ENCODE peak calls at places on chromosomes 7 and 10, in ten cellular contexts. E is CD4-positive, alpha-beta T cell; Z is CD8-positive, alpha-beta T cell; B is cardiac muscle cell; I is A549; H is uterus; F is transverse colon; L is OCI-LY7; J is HCT116; T is H1. K is an unnamed sample.

GRCh38 chr7:52168085-52168484 is 851.5 kb upstream of the COBL start:
- DNase-seq in H (no peak), I (peak), F (no peak), J (no peak), B (no peak), L (peak), E (no peak), Z (no peak), T (peak), K (no peak)

GRCh38 chr10:132451506-132452215 is 54.7 kb downstream of the PWWP2B start:
- DNase-seq in E (no peak), L (no peak), T (no peak), B (no peak), F (peak), J (no peak), Z (no peak), H (peak), I (no peak), K (no peak)

GRCh38 chr10:13741438-13741837 is 154.7 kb downstream of the PRPF18 start:
- DNase-seq in H (no peak), B (no peak), J (no peak), T (no peak), E (no peak), F (no peak), Z (no peak), L (no peak), I (no peak), K (no peak)

GRCh38 chr10:95211606-95212279 is 17.7 kb downstream of the ACSM6 start:
- DNase-seq in F (no peak), Z (no peak), I (no peak), H (no peak), L (no peak), E (no peak), B (no peak), J (no peak), T (no peak), K (no peak)

GRCh38 chr10:34235164-34235832 is 579.8 kb downstream of the PARD3 start:
- DNase-seq in L (no peak), T (no peak), B (no peak), J (no peak), I (no peak), E (no peak), Z (no peak), H (no peak), F (no peak), K (no peak)

GRCh38 chr7:10225265-10225664 is 748.4 kb upstream of the PHF14 start:
- DNase-seq in B (no peak), H (no peak), Z (no peak), L (no peak), F (no peak), J (no peak), I (no peak), T (no peak), E (no peak), K (no peak)

GRCh38 chr7:92611735-92612134 is 21.5 kb upstream of the FAM133B start:
- DNase-seq in B (no peak), F (no peak), L (peak), T (no peak), I (no peak), E (no peak), H (no peak), J (no peak), Z (no peak), K (no peak)

GRCh38 chr10:129031233-129032150 is 435.5 kb upstream of the MGMT start:
- DNase-seq in Z (no peak), B (peak), J (no peak), I (peak), F (peak), L (peak), E (peak), H (peak), T (peak), K (no peak)

GRCh38 chr10:34187201-34187600 is 627.9 kb downstream of the PARD3 start:
- DNase-seq in B (peak), T (no peak), Z (no peak), I (no peak), L (no peak), F (no peak), E (no peak), J (no peak), H (no peak), K (no peak)

GRCh38 chr10:90276894-90277447 is 575.6 kb downstream of the KIF20B start:
- DNase-seq in J (no peak), F (no peak), E (no peak), Z (no peak), L (no peak), I (no peak), H (no peak), T (no peak), B (peak), K (no peak)

GRCh38 chr7:88758355-88759215 is 915 bp upstream of the ZNF804B start:
- DNase-seq in E (no peak), F (no peak), H (no peak), B (peak), I (no peak), L (no peak), Z (no peak), J (no peak), T (peak), K (no peak)

DNA sequence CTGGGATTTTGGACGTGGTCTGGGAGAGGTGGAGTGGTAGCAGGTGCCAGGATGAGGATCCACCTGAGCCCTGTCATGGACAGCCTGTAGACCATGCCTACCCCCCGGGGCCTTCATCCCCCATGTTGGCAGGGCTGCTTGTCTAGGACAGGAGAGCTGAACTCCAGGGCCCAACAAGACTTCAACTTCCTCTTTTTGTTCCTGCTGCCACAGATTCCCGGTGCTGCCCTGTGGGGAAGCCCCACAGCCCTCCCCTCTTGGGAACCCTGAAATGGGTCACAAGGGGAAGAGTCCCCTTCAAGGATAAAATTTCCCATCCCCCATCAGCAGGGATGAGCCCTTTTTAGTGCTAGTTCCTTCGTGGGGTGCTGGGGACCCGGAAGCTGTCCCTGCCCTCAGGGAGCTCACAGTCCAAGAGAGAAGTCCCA is 1.3 kb upstream of the CUEDC2 start:
- DNase-seq in Z (no peak), E (no peak), H (no peak), I (no peak), B (no peak), J (no peak), F (no peak), T (no peak), L (peak), K (no peak)
- H3K27ac ChIP-seq in Z (peak), E (no peak), H (no peak), I (no peak), B (no peak), J (no peak), F (peak), T (no peak), L (no peak), K (no peak)

DNA sequence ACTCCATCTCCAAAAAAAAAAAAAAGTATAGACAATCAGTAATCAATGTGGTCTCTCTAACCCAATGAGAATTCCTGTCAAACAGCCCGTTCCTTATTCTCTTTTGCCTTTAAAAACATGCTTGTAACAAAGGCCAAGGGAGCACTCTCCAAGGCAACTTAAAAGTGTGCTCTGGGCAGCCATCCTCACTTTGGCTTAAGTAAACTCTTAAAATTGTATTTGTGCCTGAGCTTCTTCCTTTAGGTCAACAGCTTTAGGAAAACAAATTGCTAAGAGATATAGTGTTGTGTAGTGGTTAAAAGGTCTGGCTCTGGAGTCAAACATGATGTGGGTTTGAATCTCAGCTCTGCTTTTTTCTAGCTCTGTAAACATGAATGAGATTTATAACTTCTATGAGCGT is 13.9 kb upstream of the EPC1 start:
- DNase-seq in E (no peak), L (no peak), Z (no peak), B (no peak), I (no peak), T (no peak), J (no peak), H (no peak), F (no peak), K (no peak)
- H3K27ac ChIP-seq in E (no peak), L (no peak), Z (no peak), B (no peak), I (no peak), T (no peak), J (no peak), H (no peak), F (no peak), K (no peak)

GRCh38 chr7:81902536-81902935 is 132.7 kb upstream of the HGF start:
- DNase-seq in L (no peak), H (no peak), E (no peak), T (no peak), I (no peak), B (no peak), J (no peak), Z (no peak), F (no peak), K (no peak)

GRCh38 chr7:81903115-81903514 is 133.3 kb upstream of the HGF start:
- DNase-seq in E (no peak), I (no peak), T (no peak), L (no peak), B (no peak), F (no peak), H (no peak), J (no peak), Z (no peak), K (no peak)

DNA sequence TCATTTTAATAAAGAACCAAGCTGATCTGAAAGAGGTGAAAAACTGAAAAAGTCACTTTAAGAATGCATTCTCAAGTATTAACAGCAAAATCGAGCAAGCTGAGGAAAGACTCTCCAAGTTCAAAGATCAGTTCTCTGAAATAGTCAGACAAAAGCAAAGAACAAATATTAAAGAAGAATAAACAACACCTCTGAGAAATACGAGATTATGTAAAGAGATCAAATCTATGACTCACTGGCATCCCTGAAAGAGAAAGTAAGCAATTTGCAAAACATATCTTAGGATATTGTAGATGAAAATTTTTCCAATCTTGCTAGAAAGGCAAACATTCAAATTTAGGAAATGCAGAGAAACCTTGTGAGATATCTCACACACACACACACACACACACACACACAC is 138.4 kb upstream of the HGF start:
- DNase-seq in H (no peak), F (no peak), E (no peak), I (peak), J (no peak), Z (no peak), L (no peak), T (no peak), B (no peak), K (no peak)
- H3K27ac ChIP-seq in H (no peak), F (no peak), E (no peak), I (peak), J (no peak), Z (no peak), L (no peak), T (no peak), B (no peak), K (no peak)

GRCh38 chr7:79668292-79668691 is 214.8 kb upstream of the MAGI2 start:
- DNase-seq in L (no peak), J (no peak), F (no peak), H (no peak), Z (no peak), I (no peak), T (no peak), E (no peak), B (peak), K (no peak)

GRCh38 chr7:79673421-79673820 is 220.0 kb upstream of the MAGI2 start:
- DNase-seq in Z (no peak), J (no peak), L (no peak), E (no peak), F (no peak), B (no peak), I (no peak), H (no peak), T (no peak), K (no peak)

GRCh38 chr7:79673969-79674368 is 220.5 kb upstream of the MAGI2 start:
- DNase-seq in T (no peak), L (no peak), B (no peak), J (no peak), F (peak), I (no peak), H (no peak), E (no peak), Z (no peak), K (no peak)
- H3K27ac ChIP-seq in T (no peak), L (no peak), B (no peak), J (no peak), F (no peak), I (no peak), H (no peak), E (no peak), Z (no peak), K (no peak)